ENCODE peak calls at places on chromosomes 4 and X, in nine cellular contexts. N is DMS153; H is heart right ventricle; Z is NT2/D1; E is NCI-H774; Q is activated CD8-positive, alpha-beta memory T cell treated with anti-CD3 and anti-CD28 coated beads, Interleukin-2, amount 50 U/mL, for 48 hours; S is HTR-8/SVneo; G is HFF-Myc; B is CD4-positive, alpha-beta memory T cell. D is an unnamed sample.

GRCh38 chrX:42694260-42694815 is 83.6 kb downstream of the PPP1R2C start:
- DNase-seq in N (no peak), H (no peak), Z (no peak), E (no peak), Q (no peak), S (no peak), G (no peak), B (no peak), D (no peak)

GRCh38 chrX:30620980-30621716 is 32.1 kb upstream of the GK start:
- DNase-seq in N (no peak), H (no peak), Z (no peak), E (no peak), Q (no peak), S (peak; percentile 87), G (peak; percentile 29), B (no peak), D (peak; percentile 84)

GRCh38 chr4:7429069-7429416 is 5.7 kb downstream of the PSAPL1 start:
- DNase-seq in N (no peak), H (no peak), Z (no peak), E (no peak), Q (no peak), S (no peak), G (no peak), B (no peak), D (no peak)

GRCh38 chrX:132004728-132005127 is 18.4 kb upstream of the STK26 start:
- DNase-seq in N (no peak), H (no peak), Z (no peak), E (no peak), Q (no peak), S (no peak), G (no peak), B (no peak), D (no peak)

GRCh38 chr4:109589119-109589518 is 29.1 kb downstream of the MCUB start:
- DNase-seq in N (no peak), H (no peak), Z (no peak), E (no peak), Q (no peak), S (no peak), G (no peak), B (no peak), D (no peak)

GRCh38 chrX:76428243-76429130 is 977 bp downstream of the MAGEE1 start:
- DNase-seq in N (no peak), H (peak; percentile 7), Z (no peak), E (no peak), Q (no peak), S (no peak), G (no peak), B (peak; percentile 64), D (no peak)

GRCh38 chr4:8699479-8700145 is 107.0 kb downstream of the CPZ start:
- DNase-seq in N (no peak), H (no peak), Z (no peak), E (no peak), Q (peak; percentile 20), S (no peak), G (no peak), B (no peak), D (no peak)

GRCh38 chrX:15672886-15673285 is 8.3 kb upstream of the CLTRN start:
- DNase-seq in N (no peak), H (no peak), Z (no peak), E (no peak), Q (no peak), S (no peak), G (no peak), B (no peak), D (no peak)

GRCh38 chrX:30887721-30888120 is 1.3 kb downstream of the TAB3 start:
- DNase-seq in N (no peak), H (no peak), Z (no peak), E (no peak), Q (peak; percentile 56), S (no peak), G (no peak), B (peak; percentile 0), D (no peak)

GRCh38 chr4:140344111-140344510 is 29.3 kb upstream of the SCOC start:
- DNase-seq in N (no peak), H (no peak), Z (no peak), E (no peak), Q (no peak), S (no peak), G (no peak), B (no peak), D (no peak)

GRCh38 chr4:57443308-57444243 is 333.4 kb upstream of the IGFBP7 start:
- DNase-seq in N (no peak), H (peak; percentile 37), Z (no peak), E (no peak), Q (no peak), S (no peak), G (no peak), B (no peak), D (no peak)

GRCh38 chr4:1622956-1623355 is 61.2 kb downstream of the FAM53A start:
- DNase-seq in N (no peak), H (no peak), Z (no peak), E (no peak), Q (no peak), S (no peak), G (no peak), B (no peak), D (no peak)

GRCh38 chr4:914531-914930 is 17.6 kb downstream of the GAK start:
- DNase-seq in N (no peak), H (no peak), Z (no peak), E (no peak), Q (no peak), S (no peak), G (no peak), B (no peak), D (no peak)

GRCh38 chrX:1420371-1420770 is 28.5 kb upstream of the SLC25A6 start:
- DNase-seq in N (no peak), H (no peak), Z (no peak), E (no peak), Q (no peak), S (no peak), G (no peak), B (no peak), D (no peak)

GRCh38 chr4:26830016-26830415 is 30.6 kb upstream of the STIM2 start:
- DNase-seq in N (no peak), H (no peak), Z (no peak), E (no peak), Q (no peak), S (no peak), G (no peak), B (no peak), D (no peak)

GRCh38 chrX:153773218-153773611 is 7.6 kb upstream of the SRPK3 start:
- DNase-seq in N (no peak), H (no peak), Z (no peak), E (no peak), Q (no peak), S (no peak), G (no peak), B (no peak), D (no peak)

GRCh38 chr4:139861471-139861870 is 195.9 kb downstream of the MGST2 start:
- DNase-seq in N (no peak), H (no peak), Z (no peak), E (no peak), Q (no peak), S (no peak), G (no peak), B (no peak), D (no peak)

GRCh38 chr4:134935320-134935719 is 733.7 kb upstream of the PABPC4L start:
- DNase-seq in N (no peak), H (no peak), Z (peak; percentile 9), E (no peak), Q (no peak), S (no peak), G (no peak), B (no peak), D (no peak)

GRCh38 chrX:96692454-96692853 is 7.8 kb downstream of the DIAPH2 start:
- DNase-seq in N (no peak), H (no peak), Z (no peak), E (no peak), Q (no peak), S (no peak), G (no peak), B (no peak), D (no peak)

GRCh38 chr4:149120331-149121014 is 678.3 kb upstream of the NR3C2 start:
- DNase-seq in N (no peak), H (no peak), Z (no peak), E (no peak), Q (no peak), S (no peak), G (no peak), B (no peak), D (no peak)

GRCh38 chrX:50447535-50447934 is 23.1 kb downstream of the DGKK start:
- DNase-seq in N (no peak), H (no peak), Z (no peak), E (no peak), Q (no peak), S (no peak), G (no peak), B (no peak), D (no peak)

GRCh38 chr4:152972821-152973613 is 36.9 kb downstream of the FHDC1 start:
- DNase-seq in N (no peak), H (no peak), Z (no peak), E (no peak), Q (peak; percentile 1), S (peak; percentile 87), G (peak; percentile 55), B (no peak), D (no peak)

GRCh38 chr4:153645183-153645582 is 38.9 kb upstream of the TLR2 start:
- DNase-seq in N (no peak), H (no peak), Z (no peak), E (no peak), Q (no peak), S (no peak), G (no peak), B (no peak), D (peak; percentile 17)

GRCh38 chrX:116232833-116233232 is 62.3 kb downstream of the AGTR2 start:
- DNase-seq in N (no peak), H (no peak), Z (no peak), E (no peak), Q (no peak), S (peak; percentile 2), G (no peak), B (no peak), D (peak; percentile 18)

GRCh38 chr4:71495454-71495853 is 156.6 kb downstream of the SLC4A4 start:
- DNase-seq in N (no peak), H (no peak), Z (no peak), E (no peak), Q (no peak), S (no peak), G (no peak), B (no peak), D (no peak)

GRCh38 chrX:41686788-41687187 is 2.0 kb upstream of the GPR34 start:
- DNase-seq in N (no peak), H (no peak), Z (no peak), E (no peak), Q (no peak), S (no peak), G (no peak), B (no peak), D (no peak)

GRCh38 chrX:114097866-114098265 is 486.0 kb upstream of the HTR2C start:
- DNase-seq in N (no peak), H (no peak), Z (no peak), E (no peak), Q (no peak), S (no peak), G (no peak), B (no peak), D (no peak)

GRCh38 chrX:18172970-18173369 is 47.7 kb downstream of the BEND2 start:
- DNase-seq in N (no peak), H (no peak), Z (no peak), E (no peak), Q (no peak), S (no peak), G (no peak), B (no peak), D (no peak)

GRCh38 chr4:185221491-185221890 is 12.1 kb downstream of the SNX25 start:
- DNase-seq in N (no peak), H (no peak), Z (no peak), E (no peak), Q (no peak), S (no peak), G (no peak), B (no peak), D (no peak)

GRCh38 chr4:2822461-2823300 is 21.0 kb upstream of the ADD1 start:
- DNase-seq in N (no peak), H (peak; percentile 17), Z (no peak), E (no peak), Q (no peak), S (no peak), G (no peak), B (no peak), D (no peak)

D was measured in RKO.